ENCODE peak calls at places on chromosomes 12 and 14, in eight cellular contexts. B is cerebellar cortex; P is NCI-H345; N is NCI-H1930; I is aorta; J is stimulated activated CD4-positive, alpha-beta T cell treated with anti-CD3 and anti-CD28 coated beads, Interleukin-1b, Interleukin-23, amount 100 ng/mL, for 1 hour; T is astrocyte of the spinal cord; F is T-cell. S is an unnamed sample.

GRCh38 chr12:130496516-130497120 is 158.9 kb downstream of the PIWIL1 start:
- DNase-seq in I (no peak), B (no peak), F (no peak), T (no peak), N (no peak), P (no peak), J (no peak), S (no peak)

GRCh38 chr12:56333679-56334489 is at the start of gene PAN2:
- DNase-seq in N (peak), P (peak), I (peak), F (peak), T (peak), J (peak), B (peak), S (peak)

GRCh38 chr12:112852810-112853209 is 54.0 kb upstream of the OAS1 start:
- DNase-seq in N (no peak), I (no peak), J (no peak), B (peak), F (no peak), P (no peak), T (no peak), S (no peak)

GRCh38 chr12:46916796-46917419 is 91.1 kb upstream of the SLC38A4 start:
- DNase-seq in T (peak), P (no peak), J (no peak), B (no peak), F (no peak), N (no peak), I (no peak), S (no peak)

GRCh38 chr14:55578511-55578910 is 1.5 kb upstream of the KTN1 start:
- DNase-seq in J (no peak), B (peak), I (no peak), T (no peak), F (no peak), N (no peak), P (no peak), S (no peak)

GRCh38 chr14:96001866-96002510 is 37.2 kb upstream of the C14orf132 start:
- DNase-seq in F (no peak), P (peak), N (no peak), J (no peak), B (no peak), T (peak), I (no peak), S (no peak)

GRCh38 chr14:76484355-76484754 is 108.4 kb downstream of the ESRRB start:
- DNase-seq in T (no peak), I (no peak), J (no peak), F (no peak), P (no peak), B (no peak), N (no peak), S (no peak)

GRCh38 chr12:1306096-1306495 is 288.3 kb downstream of the FBXL14 start:
- DNase-seq in P (peak), J (no peak), N (no peak), I (no peak), F (no peak), B (no peak), T (no peak), S (no peak)

GRCh38 chr12:83432176-83432719 is 745.5 kb downstream of the TMTC2 start:
- DNase-seq in I (no peak), J (no peak), F (no peak), N (no peak), T (no peak), P (no peak), B (no peak), S (no peak)

GRCh38 chr12:91885851-91886250 is 259.8 kb downstream of the BTG1 start:
- DNase-seq in B (no peak), J (no peak), T (no peak), N (no peak), I (no peak), F (no peak), P (no peak), S (no peak)

GRCh38 chr12:116127858-116128257 is 149.6 kb downstream of the MED13L start:
- DNase-seq in P (no peak), N (no peak), B (no peak), F (no peak), T (no peak), J (no peak), I (no peak), S (no peak)

GRCh38 chr14:79573486-79573885 is 637.8 kb downstream of the DIO2 start:
- DNase-seq in B (no peak), I (no peak), J (no peak), N (no peak), P (no peak), T (peak), F (no peak), S (no peak)

GRCh38 chr14:36661506-36662257 is at the start of gene PAX9:
- DNase-seq in T (peak), N (peak), B (no peak), I (peak), P (peak), J (no peak), F (peak), S (peak)

GRCh38 chr14:103195828-103196615 is 72.8 kb downstream of the TNFAIP2 start:
- DNase-seq in B (no peak), P (no peak), I (no peak), F (no peak), T (no peak), J (no peak), N (no peak), S (no peak)

GRCh38 chr12:92863255-92863654 is 65.8 kb downstream of the EEA1 start:
- DNase-seq in P (no peak), F (no peak), B (no peak), I (no peak), J (no peak), N (no peak), T (no peak), S (no peak)

S was measured in NCI-H1048.